ENCODE peak calls at places on chromosomes 3 and 15, in four cellular contexts. R, M, G and Q are unnamed samples. For H3K4me1, the result is how much of the 10 kb centered on the place peaks cover.

GRCh38 chr3:105899528-105899927 is 30.7 kb upstream of the CBLB start:
- DNase-seq in R (no peak), M (no peak), G (peak), Q (no peak)

GRCh38 chr3:192896208-192896607 is 21.4 kb downstream of the MB21D2 start:
- DNase-seq in R (peak), G (no peak), M (no peak), Q (no peak)

GRCh38 chr15:90165659-90166489 is 35.3 kb upstream of the SEMA4B start:
- DNase-seq in R (peak), G (peak), M (no peak), Q (peak)

GRCh38 chr3:44993471-44994205 is 17.6 kb downstream of the EXOSC7 start:
- DNase-seq in R (no peak), M (no peak), G (peak), Q (no peak)

GRCh38 chr3:113556556-113557335 is 24.4 kb downstream of the SIDT1 start:
- DNase-seq in M (no peak), G (no peak), R (no peak), Q (no peak)

GRCh38 chr15:78790027-78790426 is 21.2 kb downstream of the ADAMTS7 start:
- DNase-seq in G (no peak), M (no peak), R (no peak), Q (no peak)

GRCh38 chr15:89370120-89371077 is 35.8 kb upstream of the POLG start:
- DNase-seq in G (no peak), R (no peak), M (no peak), Q (no peak)

GRCh38 chr3:141058996-141059395 is 7.8 kb downstream of the SPSB4 start:
- DNase-seq in G (no peak), R (no peak), M (no peak), Q (no peak)

GRCh38 chr3:156174229-156174847 is 54.0 kb downstream of the KCNAB1 start:
- DNase-seq in G (peak), R (no peak), M (peak), Q (no peak)

GRCh38 chr3:4841783-4842440 is 137.3 kb upstream of the BHLHE40 start:
- DNase-seq in R (no peak), G (peak), M (no peak), Q (no peak)

GRCh38 chr3:156558389-156558788 is 3.5 kb upstream of the SSR3 start:
- DNase-seq in M (no peak), G (no peak), R (no peak), Q (no peak)

GRCh38 chr3:69116897-69117296 is 5.5 kb downstream of the LMOD3 start:
- DNase-seq in R (no peak), G (no peak), M (no peak), Q (no peak)

GRCh38 chr3:21421096-21421495 is 329.9 kb downstream of the ZNF385D start:
- DNase-seq in R (no peak), G (no peak), M (no peak), Q (no peak)

GRCh38 chr3:113485161-113485609 is 29.8 kb downstream of the SPICE1 start:
- DNase-seq in M (no peak), G (no peak), R (no peak), Q (no peak)

GRCh38 chr3:132134611-132135010 is 99.8 kb upstream of the CPNE4 start:
- DNase-seq in M (no peak), R (no peak), G (peak), Q (no peak)

GRCh38 chr3:45417949-45418847 is 29.8 kb downstream of the LARS2 start:
- DNase-seq in G (no peak), R (no peak), M (no peak), Q (no peak)

GRCh38 chr15:88032787-88033186 is 223.8 kb downstream of the NTRK3 start:
- DNase-seq in G (no peak), R (no peak), M (no peak), Q (no peak)

GRCh38 chr15:76576526-76577279 is 240.1 kb downstream of the ISL2 start:
- DNase-seq in M (no peak), G (peak), R (peak), Q (no peak)

GRCh38 chr3:10524799-10525301 is 19.5 kb upstream of the ATP2B2 start:
- DNase-seq in R (no peak), M (no peak), G (no peak), Q (no peak)

GRCh38 chr15:96342611-96343528 is 12.4 kb downstream of the NR2F2 start:
- DNase-seq in R (no peak), M (no peak), G (peak), Q (no peak)

GRCh38 chr15:63173116-63173470 is 15.8 kb upstream of the RPS27L start:
- DNase-seq in R (no peak), G (no peak), M (no peak), Q (no peak)

GRCh38 chr15:60324706-60325438 is 72.9 kb downstream of the ANXA2 start:
- DNase-seq in G (peak), M (peak), R (no peak), Q (no peak)

GRCh38 chr3:191070201-191070600 is 128.8 kb upstream of the OSTN start:
- DNase-seq in G (peak), M (no peak), R (no peak), Q (peak)

GRCh38 chr3:130748520-130748919 is 1.9 kb upstream of the PIK3R4 start:
- DNase-seq in G (no peak), R (no peak), M (no peak), Q (no peak)

DNA sequence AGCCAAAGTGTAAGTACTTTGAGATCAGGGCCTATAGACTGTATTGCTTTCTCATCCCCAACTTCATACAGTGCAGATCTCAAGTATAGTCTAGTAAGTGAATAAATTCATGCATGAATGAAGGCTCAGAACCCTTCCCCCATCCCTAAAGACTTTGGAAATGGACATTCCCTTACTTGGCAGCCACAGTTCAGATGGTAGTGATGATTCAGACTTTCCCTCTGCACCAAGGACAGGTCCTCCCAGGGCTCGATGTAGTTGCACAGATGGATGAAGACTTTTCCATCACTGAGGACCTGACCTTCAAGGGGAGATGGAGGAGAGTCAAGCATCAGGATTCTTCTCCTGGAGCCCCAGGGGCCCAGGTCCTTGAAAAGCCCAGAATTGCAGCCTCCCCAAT is 4.6 kb downstream of the TIMP4 start:
- DNase-seq in G (no peak), M (no peak), R (no peak), Q (no peak)
- H3K4me1 ChIP-seq in G (under half), M (under half), R (under half), Q (under half)

GRCh38 chr3:64266983-64267382 is 41.7 kb upstream of the PRICKLE2 start:
- DNase-seq in M (no peak), R (no peak), G (no peak), Q (no peak)
- TF ChIP-seq CTCF in M (no peak), R (no peak), G (no peak), Q (no peak)

DNA sequence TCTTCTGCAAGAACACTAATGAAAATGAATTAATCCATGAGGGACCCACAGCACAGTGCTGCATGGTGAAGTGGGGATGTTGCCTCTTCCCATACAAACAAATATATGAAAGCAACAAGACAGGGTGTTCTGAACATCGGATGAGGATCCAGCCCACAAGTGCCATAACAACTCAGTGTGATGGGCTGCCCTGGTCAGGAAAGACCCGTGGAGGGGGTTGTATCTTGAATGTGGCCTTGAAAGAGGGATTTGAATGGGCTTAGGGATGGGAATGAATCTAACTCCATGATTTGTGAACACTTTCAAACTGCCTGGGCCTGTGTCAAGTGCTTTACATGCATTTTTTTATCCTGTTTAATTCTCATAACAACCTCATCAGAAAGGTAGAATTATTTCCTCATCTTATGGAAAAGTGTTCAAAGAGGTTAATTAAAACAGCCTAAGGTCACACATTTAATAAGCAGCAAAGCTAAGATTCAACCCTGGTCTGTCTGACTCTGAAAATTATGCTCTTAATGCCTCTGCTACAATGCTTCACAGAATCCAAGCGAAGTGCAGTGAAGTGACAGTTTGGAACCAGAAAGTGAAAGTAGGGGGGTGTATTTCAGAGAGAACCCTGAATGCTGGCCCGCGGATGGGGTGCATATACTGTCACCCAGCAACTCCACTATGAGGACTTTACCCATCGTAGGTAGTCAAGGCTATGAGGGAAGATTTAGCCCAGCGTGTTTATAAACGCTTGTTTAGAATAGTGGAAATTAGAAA is 65.6 kb upstream of the HEG1 start:
- DNase-seq in G (no peak), R (no peak), M (no peak), Q (no peak)
- H3K4me1 ChIP-seq in G (under half), R (under half), M (under half), Q (under half)

GRCh38 chr3:43260412-43260811 is 25.9 kb upstream of the SNRK start:
- DNase-seq in G (no peak), M (no peak), R (no peak), Q (no peak)
- TF ChIP-seq CTCF in G (no peak), M (no peak), R (no peak), Q (no peak)